ENCODE peak calls at places on chromosomes 6 and 20, in six cellular contexts. One of them, this sample, is unnamed.

GRCh38 chr6:7115452-7116223 is 7.9 kb downstream of the RREB1 start:
- DNase-seq in SK-N-SH: no peak
- DNase-seq in GDM1: no peak
- DNase-seq in HTR-8/SVneo: no peak
- DNase-seq in NCI-H774: no peak
- DNase-seq in stimulated activated CD8-positive, alpha-beta memory T cell treated with anti-CD3 and anti-CD28 coated beads, Interleukin-7, amount 100 ng/mL, for 1 hour: no peak
- DNase-seq in this sample: no peak

GRCh38 chr6:143673638-143674037 is 4.1 kb upstream of the PHACTR2 start:
- DNase-seq in HTR-8/SVneo: peak; percentile 28
- DNase-seq in stimulated activated CD8-positive, alpha-beta memory T cell treated with anti-CD3 and anti-CD28 coated beads, Interleukin-7, amount 100 ng/mL, for 1 hour: no peak
- DNase-seq in GDM1: no peak
- DNase-seq in NCI-H774: no peak
- DNase-seq in SK-N-SH: no peak
- DNase-seq in this sample: no peak

GRCh38 chr20:49938173-49939163 is 2.3 kb downstream of the RNF114 start:
- DNase-seq in GDM1: no peak
- DNase-seq in NCI-H774: no peak
- DNase-seq in SK-N-SH: peak; percentile 76
- DNase-seq in HTR-8/SVneo: no peak
- DNase-seq in stimulated activated CD8-positive, alpha-beta memory T cell treated with anti-CD3 and anti-CD28 coated beads, Interleukin-7, amount 100 ng/mL, for 1 hour: no peak
- DNase-seq in this sample: no peak

GRCh38 chr20:48845000-48845399 is 17.2 kb upstream of the PREX1 start:
- DNase-seq in SK-N-SH: no peak
- DNase-seq in GDM1: no peak
- DNase-seq in NCI-H774: no peak
- DNase-seq in stimulated activated CD8-positive, alpha-beta memory T cell treated with anti-CD3 and anti-CD28 coated beads, Interleukin-7, amount 100 ng/mL, for 1 hour: no peak
- DNase-seq in HTR-8/SVneo: no peak
- DNase-seq in this sample: no peak

GRCh38 chr6:13013681-13014550 is 297.3 kb downstream of the PHACTR1 start:
- DNase-seq in HTR-8/SVneo: no peak
- DNase-seq in NCI-H774: no peak
- DNase-seq in GDM1: no peak
- DNase-seq in stimulated activated CD8-positive, alpha-beta memory T cell treated with anti-CD3 and anti-CD28 coated beads, Interleukin-7, amount 100 ng/mL, for 1 hour: no peak
- DNase-seq in SK-N-SH: peak; percentile 76
- DNase-seq in this sample: peak; percentile 47

GRCh38 chr20:41413169-41413568 is 46.6 kb upstream of the EMILIN3 start:
- DNase-seq in GDM1: no peak
- DNase-seq in HTR-8/SVneo: no peak
- DNase-seq in SK-N-SH: no peak
- DNase-seq in NCI-H774: no peak
- DNase-seq in stimulated activated CD8-positive, alpha-beta memory T cell treated with anti-CD3 and anti-CD28 coated beads, Interleukin-7, amount 100 ng/mL, for 1 hour: no peak
- DNase-seq in this sample: no peak

GRCh38 chr6:13164316-13164715 is 164.0 kb downstream of the TBC1D7 start:
- DNase-seq in GDM1: no peak
- DNase-seq in HTR-8/SVneo: no peak
- DNase-seq in SK-N-SH: no peak
- DNase-seq in NCI-H774: no peak
- DNase-seq in stimulated activated CD8-positive, alpha-beta memory T cell treated with anti-CD3 and anti-CD28 coated beads, Interleukin-7, amount 100 ng/mL, for 1 hour: no peak
- DNase-seq in this sample: peak; percentile 79

GRCh38 chr20:2603816-2604505 is 48.5 kb upstream of the NOP56 start:
- DNase-seq in HTR-8/SVneo: no peak
- DNase-seq in GDM1: no peak
- DNase-seq in stimulated activated CD8-positive, alpha-beta memory T cell treated with anti-CD3 and anti-CD28 coated beads, Interleukin-7, amount 100 ng/mL, for 1 hour: no peak
- DNase-seq in NCI-H774: no peak
- DNase-seq in SK-N-SH: peak; percentile 23
- DNase-seq in this sample: peak; percentile 82

GRCh38 chr6:26217714-26218075 is 130.5 kb downstream of the HFE start:
- DNase-seq in SK-N-SH: no peak
- DNase-seq in stimulated activated CD8-positive, alpha-beta memory T cell treated with anti-CD3 and anti-CD28 coated beads, Interleukin-7, amount 100 ng/mL, for 1 hour: no peak
- DNase-seq in GDM1: no peak
- DNase-seq in NCI-H774: no peak
- DNase-seq in HTR-8/SVneo: no peak
- DNase-seq in this sample: peak; percentile 74

GRCh38 chr6:158787395-158787794 is 31.8 kb downstream of the EZR start:
- DNase-seq in stimulated activated CD8-positive, alpha-beta memory T cell treated with anti-CD3 and anti-CD28 coated beads, Interleukin-7, amount 100 ng/mL, for 1 hour: no peak
- DNase-seq in NCI-H774: no peak
- DNase-seq in GDM1: no peak
- DNase-seq in HTR-8/SVneo: no peak
- DNase-seq in SK-N-SH: no peak
- DNase-seq in this sample: no peak

GRCh38 chr6:69693749-69694148 is 103.1 kb downstream of the LMBRD1 start:
- DNase-seq in SK-N-SH: no peak
- DNase-seq in HTR-8/SVneo: no peak
- DNase-seq in GDM1: no peak
- DNase-seq in stimulated activated CD8-positive, alpha-beta memory T cell treated with anti-CD3 and anti-CD28 coated beads, Interleukin-7, amount 100 ng/mL, for 1 hour: no peak
- DNase-seq in NCI-H774: no peak
- DNase-seq in this sample: no peak

GRCh38 chr6:43509142-43509983 is 783 bp downstream of the LRRC73 start:
- DNase-seq in GDM1: no peak
- DNase-seq in SK-N-SH: peak; percentile 66
- DNase-seq in NCI-H774: no peak
- DNase-seq in stimulated activated CD8-positive, alpha-beta memory T cell treated with anti-CD3 and anti-CD28 coated beads, Interleukin-7, amount 100 ng/mL, for 1 hour: no peak
- DNase-seq in HTR-8/SVneo: no peak
- DNase-seq in this sample: peak; percentile 43

GRCh38 chr6:14417377-14417776 is 299.8 kb downstream of the CD83 start:
- DNase-seq in GDM1: no peak
- DNase-seq in NCI-H774: no peak
- DNase-seq in SK-N-SH: no peak
- DNase-seq in HTR-8/SVneo: no peak
- DNase-seq in stimulated activated CD8-positive, alpha-beta memory T cell treated with anti-CD3 and anti-CD28 coated beads, Interleukin-7, amount 100 ng/mL, for 1 hour: no peak
- DNase-seq in this sample: no peak

GRCh38 chr6:11771473-11772048 is 7.0 kb downstream of the ADTRP start:
- DNase-seq in stimulated activated CD8-positive, alpha-beta memory T cell treated with anti-CD3 and anti-CD28 coated beads, Interleukin-7, amount 100 ng/mL, for 1 hour: no peak
- DNase-seq in GDM1: no peak
- DNase-seq in HTR-8/SVneo: peak; percentile 25
- DNase-seq in NCI-H774: no peak
- DNase-seq in SK-N-SH: no peak
- DNase-seq in this sample: no peak

GRCh38 chr6:44042261-44043035 is 84.8 kb downstream of the MRPL14 start:
- DNase-seq in SK-N-SH: no peak
- DNase-seq in stimulated activated CD8-positive, alpha-beta memory T cell treated with anti-CD3 and anti-CD28 coated beads, Interleukin-7, amount 100 ng/mL, for 1 hour: no peak
- DNase-seq in HTR-8/SVneo: no peak
- DNase-seq in NCI-H774: no peak
- DNase-seq in GDM1: peak; percentile 1
- DNase-seq in this sample: no peak

GRCh38 chr6:164370773-164371172 is 938.6 kb downstream of the C6orf118 start:
- DNase-seq in SK-N-SH: no peak
- DNase-seq in HTR-8/SVneo: no peak
- DNase-seq in GDM1: no peak
- DNase-seq in stimulated activated CD8-positive, alpha-beta memory T cell treated with anti-CD3 and anti-CD28 coated beads, Interleukin-7, amount 100 ng/mL, for 1 hour: no peak
- DNase-seq in NCI-H774: no peak
- DNase-seq in this sample: no peak

GRCh38 chr20:45300961-45301360 is 5.7 kb upstream of the RBPJL start:
- DNase-seq in GDM1: no peak
- DNase-seq in SK-N-SH: peak; percentile 79
- DNase-seq in HTR-8/SVneo: peak; percentile 88
- DNase-seq in NCI-H774: no peak
- DNase-seq in stimulated activated CD8-positive, alpha-beta memory T cell treated with anti-CD3 and anti-CD28 coated beads, Interleukin-7, amount 100 ng/mL, for 1 hour: no peak
- DNase-seq in this sample: peak; percentile 68

GRCh38 chr6:27650620-27651370 is 177.9 kb upstream of the ZNF184 start:
- DNase-seq in SK-N-SH: peak; percentile 61
- DNase-seq in HTR-8/SVneo: no peak
- DNase-seq in stimulated activated CD8-positive, alpha-beta memory T cell treated with anti-CD3 and anti-CD28 coated beads, Interleukin-7, amount 100 ng/mL, for 1 hour: no peak
- DNase-seq in GDM1: peak; percentile 5
- DNase-seq in NCI-H774: peak; percentile 54
- DNase-seq in this sample: peak; percentile 82

GRCh38 chr20:22584922-22585785 is 782 bp upstream of the FOXA2 start:
- DNase-seq in HTR-8/SVneo: no peak
- DNase-seq in GDM1: no peak
- DNase-seq in stimulated activated CD8-positive, alpha-beta memory T cell treated with anti-CD3 and anti-CD28 coated beads, Interleukin-7, amount 100 ng/mL, for 1 hour: no peak
- DNase-seq in SK-N-SH: no peak
- DNase-seq in NCI-H774: peak; percentile 66
- DNase-seq in this sample: peak; percentile 93

GRCh38 chr6:50791900-50792508 is 26.7 kb upstream of the TFAP2B start:
- DNase-seq in GDM1: peak; percentile 2
- DNase-seq in stimulated activated CD8-positive, alpha-beta memory T cell treated with anti-CD3 and anti-CD28 coated beads, Interleukin-7, amount 100 ng/mL, for 1 hour: no peak
- DNase-seq in NCI-H774: peak; percentile 20
- DNase-seq in SK-N-SH: peak; percentile 59
- DNase-seq in HTR-8/SVneo: peak; percentile 26
- DNase-seq in this sample: peak; percentile 28

GRCh38 chr6:161374971-161375873 is 101.4 kb upstream of the AGPAT4 start:
- DNase-seq in NCI-H774: no peak
- DNase-seq in SK-N-SH: peak; percentile 78
- DNase-seq in HTR-8/SVneo: no peak
- DNase-seq in stimulated activated CD8-positive, alpha-beta memory T cell treated with anti-CD3 and anti-CD28 coated beads, Interleukin-7, amount 100 ng/mL, for 1 hour: no peak
- DNase-seq in GDM1: no peak
- DNase-seq in this sample: peak; percentile 70

This sample was measured in NCI-H146.